ENCODE peak calls at places on chromosomes 4 and X, in six cellular contexts. K is neuronal stem cell, X is IMR-90, Z is mesendoderm, F is H1, U is mesenchymal stem cell. C is an unnamed sample.

GRCh38 chr4:153060191-153060590 is 124.1 kb downstream of the FHDC1 start:
- DNase-seq in K (no peak), X (no peak), Z (no peak), F (no peak), U (no peak), C (no peak)

GRCh38 chr4:73609688-73610087 is 10.5 kb downstream of the RASSF6 start:
- DNase-seq in K (no peak), X (peak; percentile 73), Z (no peak), F (no peak), U (peak; percentile 62), C (no peak)

GRCh38 chrX:5876984-5877655 is 351.5 kb downstream of the NLGN4X start:
- DNase-seq in K (peak; percentile 2), X (no peak), Z (peak; percentile 47), F (no peak), U (peak; percentile 6), C (no peak)

GRCh38 chr4:73589887-73590801 is 30.1 kb downstream of the RASSF6 start:
- DNase-seq in K (no peak), X (no peak), Z (peak; percentile 33), F (no peak), U (peak; percentile 18), C (no peak)

GRCh38 chr4:123121241-123121907 is 199.0 kb upstream of the NUDT6 start:
- DNase-seq in K (no peak), X (peak; percentile 73), Z (no peak), F (no peak), U (peak; percentile 61), C (no peak)

GRCh38 chr4:26176621-26177121 is 144.1 kb upstream of the RBPJ start:
- DNase-seq in K (no peak), X (peak; percentile 85), Z (peak; percentile 21), F (no peak), U (no peak), C (no peak)

GRCh38 chr4:143721317-143721716 is 20.8 kb upstream of the FREM3 start:
- DNase-seq in K (no peak), X (no peak), Z (no peak), F (no peak), U (no peak), C (no peak)

GRCh38 chr4:8051644-8052043 is 107.0 kb downstream of the ABLIM2 start:
- DNase-seq in K (no peak), X (no peak), Z (no peak), F (no peak), U (no peak), C (no peak)

GRCh38 chrX:84168574-84168973 is 19.4 kb downstream of the RPS6KA6 start:
- DNase-seq in K (no peak), X (peak; percentile 21), Z (no peak), F (no peak), U (no peak), C (no peak)

GRCh38 chr4:7963691-7964090 is 24.0 kb upstream of the AFAP1 start:
- DNase-seq in K (no peak), X (no peak), Z (no peak), F (no peak), U (no peak), C (peak; percentile 52)

GRCh38 chrX:115378471-115378870 is 89.0 kb downstream of the LUZP4 start:
- DNase-seq in K (no peak), X (peak; percentile 48), Z (no peak), F (no peak), U (no peak), C (no peak)

GRCh38 chr4:99359480-99360204 is 7.1 kb upstream of the ADH1C start:
- DNase-seq in K (no peak), X (no peak), Z (no peak), F (no peak), U (no peak), C (no peak)

GRCh38 chr4:13092702-13093101 is 391.4 kb downstream of the RAB28 start:
- DNase-seq in K (no peak), X (no peak), Z (no peak), F (no peak), U (no peak), C (no peak)

GRCh38 chrX:12223650-12224049 is 85.4 kb downstream of the FRMPD4 start:
- DNase-seq in K (no peak), X (peak; percentile 64), Z (no peak), F (no peak), U (peak; percentile 13), C (no peak)

GRCh38 chrX:112834016-112834855 is 6.4 kb downstream of the AMOT start:
- DNase-seq in K (no peak), X (peak; percentile 77), Z (peak; percentile 65), F (no peak), U (peak; percentile 81), C (peak; percentile 15)

GRCh38 chrX:153417637-153418036 is 6.4 kb downstream of the ZFP92 start:
- DNase-seq in K (no peak), X (no peak), Z (no peak), F (no peak), U (no peak), C (no peak)

GRCh38 chrX:31323658-31324057 is 251.8 kb upstream of the FTHL17 start:
- DNase-seq in K (no peak), X (no peak), Z (no peak), F (no peak), U (no peak), C (no peak)

GRCh38 chr4:173837517-173837916 is 307.5 kb upstream of the HAND2 start:
- DNase-seq in K (no peak), X (no peak), Z (no peak), F (no peak), U (no peak), C (no peak)

GRCh38 chrX:24528605-24529004 is 63.5 kb downstream of the PDK3 start:
- DNase-seq in K (no peak), X (no peak), Z (peak; percentile 38), F (no peak), U (no peak), C (no peak)

GRCh38 chr4:6019316-6020263 is 1.4 kb upstream of the C4orf50 start:
- DNase-seq in K (peak; percentile 67), X (peak; percentile 44), Z (peak; percentile 85), F (no peak), U (peak; percentile 8), C (no peak)

GRCh38 chr4:63296773-63297172 is 1112.5 kb downstream of the TECRL start:
- DNase-seq in K (peak; percentile 1), X (no peak), Z (peak; percentile 27), F (no peak), U (no peak), C (peak; percentile 20)

GRCh38 chrX:153511784-153512500 is 5.5 kb upstream of the ATP2B3 start:
- DNase-seq in K (no peak), X (no peak), Z (no peak), F (no peak), U (no peak), C (no peak)

GRCh38 chr4:26692014-26692726 is 108.3 kb downstream of the TBC1D19 start:
- DNase-seq in K (no peak), X (peak; percentile 22), Z (peak; percentile 60), F (peak; percentile 5), U (no peak), C (peak; percentile 36)

GRCh38 chr4:26325191-26325590 is 4.4 kb downstream of the RBPJ start:
- DNase-seq in K (no peak), X (peak; percentile 67), Z (peak; percentile 89), F (no peak), U (peak; percentile 66), C (no peak)

GRCh38 chr4:123599920-123600394 is 203.4 kb downstream of the SPRY1 start:
- DNase-seq in K (peak; percentile 35), X (peak; percentile 5), Z (peak; percentile 93), F (peak; percentile 31), U (peak; percentile 82), C (no peak)

GRCh38 chr4:115323106-115323684 is 209.8 kb upstream of the NDST4 start:
- DNase-seq in K (no peak), X (no peak), Z (no peak), F (no peak), U (no peak), C (no peak)

GRCh38 chr4:180057891-180058643 is 2185.1 kb upstream of the TENM3 start:
- DNase-seq in K (peak; percentile 32), X (no peak), Z (peak; percentile 70), F (no peak), U (peak; percentile 40), C (peak; percentile 14)

GRCh38 chrX:34130980-34131744 is 952 bp downstream of the FAM47A start:
- DNase-seq in K (no peak), X (no peak), Z (no peak), F (no peak), U (no peak), C (no peak)

GRCh38 chr4:78777556-78777900 is 1.4 kb downstream of the BMP2K start:
- DNase-seq in K (no peak), X (no peak), Z (no peak), F (no peak), U (no peak), C (no peak)

GRCh38 chr4:78776729-78777555 is 792 bp downstream of the BMP2K start:
- DNase-seq in K (peak; percentile 45), X (peak; percentile 71), Z (peak; percentile 73), F (peak; percentile 3), U (peak; percentile 71), C (peak; percentile 79)

GRCh38 chr4:78775278-78776030 is 696 bp upstream of the BMP2K start:
- DNase-seq in K (peak; percentile 74), X (peak; percentile 80), Z (peak; percentile 87), F (peak; percentile 69), U (peak; percentile 85), C (peak; percentile 75)

GRCh38 chr4:78774395-78774794 is 1.8 kb upstream of the BMP2K start:
- DNase-seq in K (no peak), X (peak; percentile 49), Z (no peak), F (no peak), U (no peak), C (no peak)

DNA sequence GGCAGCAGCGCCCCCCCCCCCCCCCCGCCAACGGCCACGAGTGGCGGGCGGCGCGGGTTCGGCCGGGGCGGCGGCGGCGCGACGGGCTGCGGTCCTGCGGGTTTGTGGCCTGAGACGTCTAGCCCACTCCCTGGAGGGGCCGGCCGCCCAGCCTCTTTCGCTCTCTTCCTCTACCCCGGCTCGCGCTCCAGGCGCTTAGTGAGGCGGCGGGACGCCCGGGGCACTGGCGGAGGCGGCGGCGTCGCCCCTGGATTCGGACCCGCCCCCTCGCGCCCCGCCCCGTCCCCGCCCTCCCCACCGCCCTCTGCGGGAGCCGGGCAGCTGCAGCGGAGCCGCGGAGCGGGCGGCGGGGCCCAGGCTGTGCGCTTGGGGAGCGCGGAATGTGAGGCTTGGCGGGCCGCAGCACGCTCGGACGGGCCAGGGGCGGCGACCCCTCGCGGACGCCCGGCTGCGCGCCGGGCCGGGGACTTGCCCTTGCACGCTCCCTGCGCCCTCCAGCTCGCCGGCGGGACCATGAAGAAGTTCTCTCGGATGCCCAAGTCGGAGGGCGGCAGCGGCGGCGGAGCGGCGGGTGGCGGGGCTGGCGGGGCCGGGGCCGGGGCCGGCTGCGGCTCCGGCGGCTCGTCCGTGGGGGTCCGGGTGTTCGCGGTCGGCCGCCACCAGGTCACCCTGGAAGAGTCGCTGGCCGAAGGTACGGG is at the start of gene BMP2K:
- DNase-seq in K (peak; percentile 86), X (peak; percentile 66), Z (peak; percentile 92), F (peak; percentile 39), U (peak; percentile 78), C (peak; percentile 80)
- H3K18ac ChIP-seq in K (peak within 1 kb of the TSS; percentile 97), X (peak within 1 kb of the TSS; percentile 96), Z (peak within 1 kb of the TSS; percentile 94), F (peak within 1 kb of the TSS; percentile 71), U (peak within 1 kb of the TSS; percentile 79), C (peak within 1 kb of the TSS; percentile 99)

GRCh38 chr4:138192113-138192512 is 50.0 kb downstream of the SLC7A11 start:
- DNase-seq in K (no peak), X (peak; percentile 67), Z (peak; percentile 95), F (no peak), U (peak; percentile 46), C (no peak)
- H3K4me3 ChIP-seq in K (no peak overlapping the region), X (no peak overlapping the region), Z (no peak overlapping the region), F (no peak overlapping the region), U (no peak overlapping the region), C (no peak overlapping the region)

GRCh38 chr4:184167576-184167975 is 50.1 kb downstream of the ENPP6 start:
- DNase-seq in K (no peak), X (no peak), Z (peak; percentile 72), F (no peak), U (no peak), C (peak; percentile 59)
- H3K18ac ChIP-seq in K (no peak overlapping the region), X (no peak overlapping the region), Z (no peak overlapping the region), F (no peak overlapping the region), U (no peak overlapping the region), C (no peak overlapping the region)

GRCh38 chr4:103626296-103626695 is 93.5 kb downstream of the TACR3 start:
- DNase-seq in K (no peak), X (no peak), Z (peak; percentile 40), F (no peak), U (no peak), C (peak; percentile 74)
- H3K4me3 ChIP-seq in K (no peak overlapping the region), X (no peak overlapping the region), Z (no peak overlapping the region), F (no peak overlapping the region), U (no peak overlapping the region), C (no peak overlapping the region)